ENCODE peak calls at places on chromosomes 7 and 10, in eight cellular contexts. A is H1, S is GM23338, Q is HCT116, F is left ventricle myocardium inferior, Y is psoas muscle, W is ascending aorta, M is MM.1S. U is an unnamed sample.

GRCh38 chr10:127978481-127978880 is 71.6 kb downstream of the PTPRE start:
- DNase-seq in A (no peak), S (no peak), Q (no peak), F (no peak), Y (no peak), W (no peak), M (no peak), U (no peak)

GRCh38 chr10:60905580-60905979 is 38.4 kb downstream of the RHOBTB1 start:
- DNase-seq in A (no peak), S (no peak), Q (no peak), F (peak; percentile 68), Y (peak; percentile 77), W (no peak), M (no peak), U (no peak)

GRCh38 chr7:42621543-42622219 is 290.2 kb downstream of the C7orf25 start:
- DNase-seq in A (no peak), S (no peak), Q (no peak), F (no peak), Y (no peak), W (no peak), M (no peak), U (no peak)

GRCh38 chr7:151413241-151413640 is 3.4 kb upstream of the WDR86 start:
- DNase-seq in A (no peak), S (peak; percentile 0), Q (no peak), F (no peak), Y (no peak), W (no peak), M (no peak), U (no peak)

GRCh38 chr7:138205614-138206150 is 129.4 kb downstream of the AKR1D1 start:
- DNase-seq in A (no peak), S (peak; percentile 86), Q (no peak), F (no peak), Y (no peak), W (no peak), M (no peak), U (no peak)

GRCh38 chr10:23155166-23155565 is 36.9 kb upstream of the PTF1A start:
- DNase-seq in A (no peak), S (no peak), Q (no peak), F (no peak), Y (no peak), W (no peak), M (no peak), U (no peak)

GRCh38 chr7:100208911-100209408 is 10.8 kb upstream of the PVRIG start:
- DNase-seq in A (no peak), S (peak; percentile 46), Q (no peak), F (no peak), Y (no peak), W (no peak), M (peak; percentile 90), U (no peak)

GRCh38 chr10:126787201-126787600 is 116.7 kb upstream of the C10orf90 start:
- DNase-seq in A (no peak), S (no peak), Q (no peak), F (no peak), Y (no peak), W (no peak), M (no peak), U (no peak)

DNA sequence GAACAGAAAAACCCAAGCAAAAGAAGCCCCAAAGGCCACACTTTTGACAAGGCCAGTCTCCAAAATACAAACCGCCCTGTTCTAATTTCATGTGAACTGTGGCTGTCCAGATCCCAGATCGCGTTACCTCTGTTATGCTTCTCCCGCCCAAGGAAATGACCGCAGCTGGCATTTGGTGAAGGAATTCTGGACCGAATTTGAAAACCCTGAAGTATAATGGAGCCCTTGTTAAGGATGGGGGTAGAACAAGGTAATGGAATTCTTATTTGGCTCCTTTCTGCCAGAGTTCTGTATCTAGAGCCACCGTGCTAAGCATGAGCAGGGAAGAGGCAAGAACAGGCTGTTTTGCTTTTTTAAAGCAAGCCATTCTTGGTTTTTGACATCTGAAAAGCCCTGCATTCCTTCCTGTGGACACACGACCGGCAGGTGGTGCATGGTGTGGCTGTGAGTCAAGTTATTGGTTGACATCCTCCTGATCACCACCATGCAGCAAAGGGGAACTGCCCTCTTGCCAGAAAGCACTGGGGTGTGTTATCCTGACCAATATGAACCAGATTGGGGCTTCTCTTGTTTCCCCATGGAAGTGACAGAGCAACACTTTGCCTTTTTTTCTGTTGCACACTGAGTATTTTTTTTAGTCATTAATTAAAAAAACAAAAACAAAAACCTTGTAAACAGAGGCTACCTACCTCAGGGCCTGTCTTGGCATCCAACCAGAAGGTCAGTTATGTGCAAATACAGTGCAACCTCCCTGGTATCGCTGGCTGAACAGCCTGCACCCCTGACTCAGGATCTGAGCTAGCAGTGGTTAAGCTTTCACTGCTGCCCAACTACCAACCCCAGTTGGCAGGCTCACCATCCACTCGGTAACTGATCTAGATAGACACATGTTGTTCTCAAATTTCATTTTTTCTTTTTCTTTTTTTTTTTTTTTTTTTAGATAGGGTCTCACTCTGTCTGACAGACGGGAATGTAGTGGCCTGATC is 14.2 kb downstream of the UCMA start:
- DNase-seq in A (peak; percentile 63), S (peak; percentile 84), Q (peak; percentile 49), F (no peak), Y (peak; percentile 84), W (no peak), M (peak; percentile 80), U (peak; percentile 14)
- TF ChIP-seq CTCF in A (peak; percentile 66), S (peak; percentile 55), Q (peak; percentile 55), F (no peak), Y (peak; percentile 16), W (no peak), M (peak; percentile 68), U (no peak)

DNA sequence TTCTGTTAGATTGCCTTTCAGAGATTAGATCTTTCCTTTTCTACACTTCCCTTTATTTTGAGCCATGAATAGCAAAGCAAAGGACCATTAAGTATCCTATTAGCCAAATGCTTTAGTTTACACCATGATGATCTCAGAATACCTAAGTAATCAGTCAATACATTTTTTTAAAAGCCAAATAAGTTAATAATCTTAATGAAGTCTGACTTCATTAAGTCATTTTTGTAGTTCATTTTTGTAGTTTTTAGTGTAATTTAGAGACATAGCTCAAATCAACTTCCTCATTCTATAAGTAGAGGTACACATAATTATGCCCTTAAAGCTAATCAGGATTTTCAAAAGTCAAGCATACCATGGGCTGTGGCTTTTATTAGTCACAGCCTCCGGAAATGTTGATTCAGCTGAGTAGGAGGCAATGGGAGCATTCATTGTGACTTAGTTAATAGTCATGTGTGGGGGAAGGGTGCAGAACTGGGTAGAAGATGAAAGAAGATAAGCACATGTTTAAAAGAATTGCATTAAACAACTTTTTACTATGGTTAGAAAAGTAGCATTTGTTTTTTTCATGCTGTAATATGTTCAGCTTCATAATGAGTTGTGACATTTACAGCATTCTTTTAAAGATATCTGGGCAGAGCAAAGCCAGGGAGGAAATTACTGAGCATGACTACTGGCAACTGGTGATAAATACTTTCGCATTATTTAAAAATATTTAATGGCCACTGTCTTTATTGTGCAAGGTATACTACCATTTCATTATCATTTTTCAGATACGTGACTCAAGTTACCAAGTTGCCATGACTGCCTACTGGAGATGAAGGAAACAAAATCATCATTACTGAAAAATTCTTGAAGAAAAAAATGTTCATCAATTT is 57.3 kb upstream of the CCDC71L start:
- DNase-seq in A (no peak), S (peak; percentile 52), Q (peak; percentile 87), F (no peak), Y (no peak), W (no peak), M (peak; percentile 97), U (no peak)
- H3K4me3 ChIP-seq in A (no peak overlapping the region), S (no peak overlapping the region), Q (peak overlapping the region; percentile 22), F (no peak overlapping the region), Y (no peak overlapping the region), W (no peak overlapping the region), M (peak overlapping the region; percentile 3), U (no peak overlapping the region)

GRCh38 chr7:55108818-55109217 is 90.0 kb downstream of the EGFR start:
- DNase-seq in A (no peak), S (no peak), Q (no peak), F (no peak), Y (no peak), W (no peak), M (no peak), U (no peak)

GRCh38 chr7:55111007-55111406 is 92.2 kb downstream of the EGFR start:
- DNase-seq in A (no peak), S (no peak), Q (no peak), F (no peak), Y (no peak), W (no peak), M (peak; percentile 53), U (no peak)

GRCh38 chr7:55108401-55108800 is 89.6 kb downstream of the EGFR start:
- DNase-seq in A (no peak), S (no peak), Q (no peak), F (no peak), Y (no peak), W (no peak), M (no peak), U (no peak)

GRCh38 chr7:55107946-55108345 is 89.1 kb downstream of the EGFR start:
- DNase-seq in A (no peak), S (no peak), Q (no peak), F (no peak), Y (no peak), W (no peak), M (no peak), U (no peak)

DNA sequence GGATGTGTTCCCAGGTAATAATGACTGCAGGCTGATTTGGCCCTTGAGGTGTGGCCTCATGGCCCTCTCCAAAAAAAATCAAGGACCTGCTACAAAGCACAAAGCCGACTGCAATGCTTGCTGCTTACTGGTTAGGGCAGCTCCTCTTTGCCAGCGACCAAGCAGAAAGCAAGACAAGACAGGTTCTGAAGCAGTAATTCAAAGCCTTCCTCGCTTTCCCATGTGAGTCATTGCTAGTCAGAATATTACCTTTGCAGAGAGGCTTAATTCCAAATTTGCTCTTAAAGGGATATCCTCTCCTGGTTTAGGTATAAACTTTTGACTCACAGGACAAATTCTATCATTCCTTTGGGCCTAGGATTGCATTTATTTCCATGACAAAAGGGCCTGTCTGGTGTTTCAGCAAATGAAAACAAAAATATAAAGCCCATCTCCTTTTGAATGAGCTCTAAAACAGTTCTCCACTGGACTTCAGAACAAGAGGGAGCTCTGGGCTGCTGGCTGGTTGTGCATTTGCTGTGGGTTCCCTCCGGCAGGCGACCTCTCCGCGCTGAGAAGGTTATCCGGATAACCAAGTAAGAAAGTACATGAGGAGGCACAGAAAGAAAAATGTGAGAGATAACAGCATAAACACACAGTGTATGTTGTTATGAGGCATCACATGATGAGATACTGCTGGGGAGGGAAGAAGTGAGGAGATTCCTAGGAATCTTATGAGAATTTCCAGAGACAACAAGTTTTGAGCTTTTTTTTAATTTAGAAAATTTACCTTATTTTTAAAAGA is 90.8 kb downstream of the EGFR start:
- DNase-seq in A (no peak), S (peak; percentile 42), Q (peak; percentile 88), F (no peak), Y (no peak), W (no peak), M (no peak), U (no peak)
- TF ChIP-seq CTCF in A (no peak), S (no peak), Q (no peak), F (no peak), Y (no peak), W (no peak), M (no peak), U (no peak)

GRCh38 chr7:130490287-130490686 is 1.6 kb upstream of the MEST start:
- DNase-seq in A (peak; percentile 54), S (peak; percentile 88), Q (no peak), F (no peak), Y (no peak), W (no peak), M (no peak), U (no peak)

GRCh38 chr7:130493275-130493868 is 1.5 kb downstream of the MEST start:
- DNase-seq in A (no peak), S (peak; percentile 26), Q (no peak), F (no peak), Y (no peak), W (no peak), M (no peak), U (no peak)

GRCh38 chr7:130490888-130491771 is 755 bp upstream of the MEST start:
- DNase-seq in A (peak; percentile 86), S (peak; percentile 78), Q (no peak), F (no peak), Y (peak; percentile 59), W (no peak), M (peak; percentile 34), U (no peak)

GRCh38 chr7:130492519-130493274 is 812 bp downstream of the MEST start:
- DNase-seq in A (no peak), S (peak; percentile 23), Q (no peak), F (no peak), Y (no peak), W (no peak), M (no peak), U (no peak)

GRCh38 chr7:130491841-130492518 is at the start of gene MEST:
- DNase-seq in A (peak; percentile 59), S (peak; percentile 57), Q (no peak), F (no peak), Y (no peak), W (no peak), M (no peak), U (no peak)
- H3K4me3 ChIP-seq in A (peak within 1 kb of the TSS; percentile 61), S (peak within 1 kb of the TSS; percentile 58), Q (no peak within 1 kb of the TSS), F (peak within 1 kb of the TSS; percentile 63), Y (peak within 1 kb of the TSS; percentile 61), W (peak within 1 kb of the TSS; percentile 65), M (peak within 1 kb of the TSS; percentile 39), U (no peak within 1 kb of the TSS)

U was measured in WERI-Rb-1.